ENCODE peak calls at places on chromosomes 13 and 19, in seven cellular contexts. N is thoracic aorta, E is IMR-90, Q is endothelial cell, P is fibroblast of lung, J is astrocyte of the spinal cord, D is H9. T is an unnamed sample.
A peak's percentile ranks its signal among the peaks of the same experiment; 100 is the strongest.

GRCh38 chr13:99310382-99311031 is 3.3 kb upstream of the GPR183 start:
- DNase-seq in N (no peak), E (peak; percentile 93), Q (no peak), P (peak; percentile 90), J (peak; percentile 68), D (no peak), T (no peak)

GRCh38 chr19:45097776-45098520 is 5.0 kb downstream of the PPP1R37 start:
- DNase-seq in N (no peak), E (peak; percentile 98), Q (no peak), P (peak; percentile 92), J (peak; percentile 91), D (no peak), T (no peak)

GRCh38 chr19:5953680-5954213 is 24.2 kb downstream of the RANBP3 start:
- DNase-seq in N (no peak), E (no peak), Q (no peak), P (no peak), J (peak; percentile 43), D (no peak), T (no peak)

GRCh38 chr19:45569619-45570421 is 14.8 kb downstream of the OPA3 start:
- DNase-seq in N (no peak), E (no peak), Q (peak; percentile 85), P (peak; percentile 38), J (peak; percentile 42), D (peak; percentile 83), T (peak; percentile 79)

GRCh38 chr13:112905990-112906641 is 62.9 kb upstream of the MCF2L start:
- DNase-seq in N (no peak), E (no peak), Q (no peak), P (no peak), J (no peak), D (peak; percentile 93), T (no peak)

GRCh38 chr19:17292301-17293074 is 10.7 kb downstream of the ABHD8 start:
- DNase-seq in N (no peak), E (peak; percentile 82), Q (peak; percentile 88), P (peak; percentile 89), J (peak; percentile 83), D (peak; percentile 95), T (peak; percentile 92)

GRCh38 chr13:113862766-113863510 is 938 bp downstream of the GAS6 start:
- DNase-seq in N (no peak), E (no peak), Q (peak; percentile 40), P (no peak), J (peak; percentile 32), D (peak; percentile 60), T (peak; percentile 53)

GRCh38 chr19:17156947-17157302 is 58.2 kb upstream of the USE1 start:
- DNase-seq in N (no peak), E (no peak), Q (no peak), P (no peak), J (no peak), D (no peak), T (no peak)

GRCh38 chr19:38395381-38396127 is 7.1 kb downstream of the SPRED3 start:
- DNase-seq in N (no peak), E (no peak), Q (no peak), P (no peak), J (no peak), D (no peak), T (no peak)

GRCh38 chr13:21240586-21240985 is 64.1 kb downstream of the MRPL57 start:
- DNase-seq in N (no peak), E (peak; percentile 58), Q (no peak), P (no peak), J (peak; percentile 28), D (no peak), T (no peak)

GRCh38 chr13:40494932-40495619 is 171.4 kb downstream of the FOXO1 start:
- DNase-seq in N (no peak), E (no peak), Q (no peak), P (no peak), J (no peak), D (no peak), T (no peak)

GRCh38 chr19:22882797-22883196 is 50.7 kb downstream of the ZNF723 start:
- DNase-seq in N (no peak), E (peak; percentile 13), Q (no peak), P (peak; percentile 12), J (peak; percentile 4), D (no peak), T (no peak)

GRCh38 chr19:47240561-47240960 is 9.6 kb upstream of the BBC3 start:
- DNase-seq in N (no peak), E (no peak), Q (no peak), P (no peak), J (no peak), D (no peak), T (no peak)

GRCh38 chr13:46165485-46166220 is 16.3 kb downstream of the LCP1 start:
- DNase-seq in N (no peak), E (no peak), Q (no peak), P (no peak), J (peak; percentile 23), D (no peak), T (no peak)

GRCh38 chr13:93450226-93450625 is 223.6 kb downstream of the GPC6 start:
- DNase-seq in N (no peak), E (peak; percentile 73), Q (no peak), P (peak; percentile 71), J (peak; percentile 26), D (no peak), T (no peak)

GRCh38 chr13:22839554-22840286 is 341.1 kb upstream of the SGCG start:
- DNase-seq in N (no peak), E (no peak), Q (no peak), P (no peak), J (no peak), D (no peak), T (peak; percentile 6)

GRCh38 chr13:112975401-112975939 is 6.5 kb downstream of the MCF2L start:
- DNase-seq in N (no peak), E (no peak), Q (no peak), P (no peak), J (no peak), D (no peak), T (no peak)

GRCh38 chr19:17441241-17442135 is 7.0 kb downstream of the TMEM221 start:
- DNase-seq in N (no peak), E (no peak), Q (peak; percentile 40), P (no peak), J (peak; percentile 57), D (peak; percentile 56), T (peak; percentile 44)

GRCh38 chr19:5891938-5892771 is 11.4 kb downstream of the NDUFA11 start:
- DNase-seq in N (no peak), E (peak; percentile 35), Q (peak; percentile 73), P (peak; percentile 41), J (peak; percentile 37), D (peak; percentile 61), T (peak; percentile 81)

GRCh38 chr19:55149078-55150003 is at the start of gene TNNT1:
- DNase-seq in N (no peak), E (no peak), Q (no peak), P (no peak), J (no peak), D (peak; percentile 78), T (peak; percentile 56)

GRCh38 chr19:45809643-45810159 is 5.4 kb downstream of the RSPH6A start:
- DNase-seq in N (no peak), E (peak; percentile 83), Q (no peak), P (peak; percentile 77), J (peak; percentile 83), D (peak; percentile 72), T (no peak)

GRCh38 chr19:29671393-29672076 is 6.3 kb downstream of the PLEKHF1 start:
- DNase-seq in N (peak; percentile 39), E (no peak), Q (no peak), P (no peak), J (peak; percentile 31), D (no peak), T (no peak)

GRCh38 chr13:79398915-79399314 is 7.1 kb downstream of the RBM26 start:
- DNase-seq in N (no peak), E (peak; percentile 55), Q (no peak), P (peak; percentile 10), J (no peak), D (no peak), T (no peak)

GRCh38 chr19:55927991-55928390 is 4.1 kb downstream of the NLRP13 start:
- DNase-seq in N (no peak), E (no peak), Q (no peak), P (no peak), J (no peak), D (no peak), T (no peak)

GRCh38 chr19:50705422-50706019 is 14.1 kb downstream of the SHANK1 start:
- DNase-seq in N (no peak), E (peak; percentile 76), Q (no peak), P (peak; percentile 54), J (peak; percentile 24), D (peak; percentile 67), T (peak; percentile 53)

GRCh38 chr19:4723465-4724251 is at the start of gene DPP9:
- DNase-seq in N (peak; percentile 82), E (peak; percentile 98), Q (peak; percentile 96), P (peak; percentile 99), J (peak; percentile 99), D (peak; percentile 99), T (peak; percentile 93)
- TF ChIP-seq CTCF in N (no peak), E (peak; percentile 43), Q (no peak), P (peak; percentile 40), J (peak; percentile 22), D (no peak), T (peak; percentile 8)

GRCh38 chr19:34555447-34555846 is 73.9 kb downstream of the WTIP start:
- DNase-seq in N (no peak), E (no peak), Q (no peak), P (peak; percentile 1), J (no peak), D (peak; percentile 61), T (no peak)
- TF ChIP-seq CTCF in N (no peak), E (peak; percentile 26), Q (peak; percentile 30), P (peak; percentile 13), J (peak; percentile 25), D (peak; percentile 61), T (no peak)

DNA sequence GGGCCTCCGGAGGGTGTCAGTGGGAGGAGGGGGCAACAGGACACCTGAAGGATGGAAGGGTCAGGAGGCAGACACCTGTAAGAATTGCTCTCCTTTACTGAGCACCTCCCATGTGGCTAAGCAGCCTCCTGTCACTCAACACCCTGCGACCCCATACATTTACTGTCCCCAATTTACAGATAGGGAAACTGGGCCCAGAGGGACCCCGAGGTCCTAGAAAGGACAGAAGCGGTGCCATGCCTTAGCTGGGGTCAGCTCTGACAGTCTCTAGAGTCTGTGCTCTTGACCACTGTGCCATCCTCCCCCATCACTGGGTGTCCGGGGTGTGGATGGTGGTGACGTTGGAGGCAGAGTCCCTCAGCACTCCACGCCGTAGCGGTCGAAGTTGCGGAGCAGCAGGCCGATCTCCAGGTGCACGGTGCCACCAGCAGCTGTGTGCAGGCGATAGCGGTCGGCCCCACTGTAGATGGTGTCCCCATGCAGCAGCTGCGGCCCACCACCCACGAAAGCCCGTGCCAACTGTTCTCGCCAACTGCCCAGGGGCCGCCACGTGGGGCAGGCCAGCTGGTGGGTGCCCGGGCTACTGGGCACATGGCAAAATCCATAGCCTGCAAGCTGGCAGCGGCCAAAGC is 737 bp upstream of the TGFB1 start:
- DNase-seq in N (no peak), E (no peak), Q (no peak), P (no peak), J (no peak), D (no peak), T (no peak)
- TF ChIP-seq CTCF in N (no peak), E (no peak), Q (peak; percentile 21), P (no peak), J (no peak), D (no peak), T (no peak)

DNA sequence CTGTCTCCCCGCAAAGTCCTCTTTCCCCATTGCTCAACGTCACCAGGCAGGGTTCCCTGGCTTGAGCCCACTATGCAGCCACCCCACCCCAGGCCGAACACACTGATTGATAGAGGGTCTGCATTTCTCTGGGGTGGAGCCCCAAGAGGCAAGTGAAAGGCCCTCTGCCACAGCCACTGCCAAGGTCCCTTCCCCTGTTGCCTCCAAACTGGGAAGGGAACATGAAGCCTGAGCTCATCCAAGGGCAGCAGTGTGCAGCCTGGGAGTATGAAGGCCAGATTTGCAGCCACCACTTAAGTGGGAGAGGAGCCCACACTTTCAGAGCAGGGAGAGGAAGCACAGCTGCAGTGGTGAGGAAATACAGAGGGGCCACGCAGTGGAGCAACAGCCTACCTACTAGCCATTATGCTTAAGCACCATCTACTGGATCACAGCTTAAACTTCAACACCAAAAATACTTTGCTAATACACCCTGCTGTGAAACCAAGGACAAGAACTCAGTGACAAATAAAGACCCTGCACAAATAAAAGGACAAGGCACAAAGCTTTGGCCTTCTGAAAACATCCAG is 48.6 kb downstream of the UBL3 start:
- DNase-seq in N (no peak), E (peak; percentile 20), Q (no peak), P (peak; percentile 4), J (no peak), D (no peak), T (no peak)
- TF ChIP-seq CTCF in N (no peak), E (no peak), Q (no peak), P (no peak), J (no peak), D (no peak), T (no peak)